ENCODE peak calls at places on chromosomes 2 and 18, in eight cellular contexts. L is A549, D is epithelial cell of esophagus, Q is thyroid gland, N is suprapubic skin, C is GM12865, F is AG10803, M is hepatocyte. S is an unnamed sample.

GRCh38 chr18:44075038-44075437 is 605.6 kb upstream of the SETBP1 start:
- DNase-seq in N (no peak), C (no peak), L (no peak), Q (no peak), F (no peak), M (no peak), D (no peak), S (no peak)

GRCh38 chr18:23135679-23136325 is 517 bp downstream of the CABLES1 start:
- DNase-seq in D (peak), Q (peak), N (no peak), L (no peak), C (peak), F (no peak), M (peak), S (no peak)

GRCh38 chr2:152558174-152559091 is 158.8 kb downstream of the PRPF40A start:
- DNase-seq in D (peak), C (peak), F (peak), L (no peak), M (no peak), Q (no peak), N (no peak), S (no peak)

GRCh38 chr2:71235930-71236587 is 9.2 kb upstream of the PAIP2B start:
- DNase-seq in C (no peak), D (peak), Q (peak), M (no peak), N (no peak), L (no peak), F (no peak), S (no peak)

GRCh38 chr2:66041902-66042657 is 392.8 kb upstream of the MEIS1 start:
- DNase-seq in F (no peak), D (no peak), Q (no peak), N (no peak), M (no peak), C (no peak), L (no peak), S (no peak)

GRCh38 chr2:159053186-159054031 is 85.0 kb downstream of the TANC1 start:
- DNase-seq in M (no peak), Q (no peak), N (no peak), F (peak), C (no peak), L (no peak), D (no peak), S (no peak)

GRCh38 chr2:39968037-39968436 is 189.0 kb upstream of the THUMPD2 start:
- DNase-seq in N (no peak), M (no peak), F (no peak), Q (no peak), C (no peak), L (no peak), D (no peak), S (no peak)

GRCh38 chr2:113157897-113158753 is 15.6 kb upstream of the PSD4 start:
- DNase-seq in D (peak), C (no peak), L (peak), N (no peak), F (peak), Q (peak), M (no peak), S (no peak)

GRCh38 chr18:4181882-4182568 is 273.1 kb downstream of the DLGAP1 start:
- DNase-seq in Q (no peak), N (no peak), C (peak), D (no peak), M (peak), L (peak), F (no peak), S (no peak)

GRCh38 chr2:88187038-88187676 is 17.0 kb downstream of the THNSL2 start:
- DNase-seq in N (no peak), Q (peak), D (peak), C (peak), F (peak), M (peak), L (peak), S (no peak)

GRCh38 chr18:57410749-57411148 is 24.4 kb upstream of the ONECUT2 start:
- DNase-seq in Q (no peak), M (no peak), D (no peak), N (no peak), C (no peak), F (no peak), L (no peak), S (no peak)

GRCh38 chr2:115389024-115389423 is 946.6 kb downstream of the DPP10 start:
- DNase-seq in N (no peak), M (peak), Q (no peak), C (no peak), F (no peak), L (no peak), D (no peak), S (no peak)

GRCh38 chr18:47893939-47894699 is 36.3 kb downstream of the SMAD2 start:
- DNase-seq in C (no peak), M (no peak), D (no peak), L (no peak), N (no peak), Q (no peak), F (no peak), S (no peak)

GRCh38 chr2:160174322-160174721 is 25.8 kb downstream of the ITGB6 start:
- DNase-seq in M (no peak), D (peak), F (no peak), Q (no peak), L (no peak), C (no peak), N (no peak), S (no peak)

GRCh38 chr2:74845217-74845751 is 11.4 kb downstream of the HK2 start:
- DNase-seq in L (peak), D (peak), N (peak), M (peak), F (peak), Q (peak), C (no peak), S (peak)

GRCh38 chr2:180573951-180574350 is 406.5 kb upstream of the UBE2E3 start:
- DNase-seq in M (no peak), C (no peak), N (no peak), L (peak), Q (no peak), F (no peak), D (peak), S (no peak)

GRCh38 chr18:13390196-13390595 is 171.6 kb downstream of the LDLRAD4 start:
- DNase-seq in F (no peak), N (peak), M (no peak), C (no peak), Q (no peak), D (no peak), L (no peak), S (peak)

GRCh38 chr2:211455225-211455841 is 898.9 kb downstream of the CPS1 start:
- DNase-seq in Q (peak), F (peak), L (peak), D (peak), N (no peak), M (peak), C (peak), S (no peak)

GRCh38 chr18:52341617-52342381 is 1.8 kb downstream of the DCC start:
- DNase-seq in M (peak), D (peak), Q (no peak), N (no peak), L (peak), C (no peak), F (no peak), S (no peak)

GRCh38 chr2:30450025-30450424 is 3.0 kb downstream of the LCLAT1 start:
- DNase-seq in F (no peak), N (no peak), Q (no peak), M (no peak), D (no peak), C (no peak), L (no peak), S (no peak)

GRCh38 chr2:85183481-85183880 is 50.3 kb downstream of the TCF7L1 start:
- DNase-seq in C (no peak), Q (no peak), F (peak), L (no peak), M (no peak), N (no peak), D (no peak), S (no peak)

GRCh38 chr2:12314119-12314735 is 402.5 kb upstream of the TRIB2 start:
- DNase-seq in Q (no peak), D (no peak), L (no peak), N (no peak), M (no peak), F (no peak), C (no peak), S (no peak)

GRCh38 chr2:99573624-99574251 is 83.9 kb upstream of the REV1 start:
- DNase-seq in C (peak), Q (no peak), L (no peak), M (no peak), F (no peak), N (no peak), D (no peak), S (no peak)

GRCh38 chr2:135819211-135819610 is 17.8 kb downstream of the LCT start:
- DNase-seq in F (peak), M (no peak), Q (no peak), L (peak), D (peak), C (peak), N (no peak), S (no peak)

GRCh38 chr2:197191948-197192338 is 118.6 kb downstream of the ANKRD44 start:
- DNase-seq in C (peak), L (no peak), M (no peak), D (no peak), Q (no peak), F (no peak), N (no peak), S (no peak)

GRCh38 chr2:183541766-183542165 is 417.5 kb downstream of the NUP35 start:
- DNase-seq in N (no peak), D (peak), M (peak), F (no peak), Q (no peak), L (peak), C (no peak), S (no peak)

GRCh38 chr2:163580757-163581156 is 155.1 kb downstream of the FIGN start:
- DNase-seq in C (no peak), Q (no peak), N (no peak), M (no peak), F (no peak), D (no peak), L (no peak), S (no peak)

GRCh38 chr18:48682768-48683167 is 143.9 kb downstream of the CTIF start:
- DNase-seq in N (no peak), F (no peak), D (no peak), L (no peak), M (no peak), Q (no peak), C (no peak), S (peak)

GRCh38 chr2:28591711-28592365 is 96.0 kb downstream of the PLB1 start:
- DNase-seq in M (no peak), F (no peak), D (no peak), L (no peak), Q (no peak), C (no peak), N (no peak), S (peak)

GRCh38 chr2:238114851-238115660 is 14.9 kb downstream of the ESPNL start:
- DNase-seq in M (no peak), Q (no peak), N (no peak), D (no peak), F (no peak), L (no peak), C (no peak), S (peak)

GRCh38 chr2:130843321-130843985 is 6.7 kb downstream of the ARHGEF4 start:
- DNase-seq in F (no peak), C (no peak), M (no peak), Q (no peak), N (no peak), D (no peak), L (no peak), S (peak)

GRCh38 chr2:236715077-236715476 is 145.5 kb downstream of the ACKR3 start:
- DNase-seq in M (peak), F (peak), Q (peak), C (no peak), L (no peak), N (no peak), D (no peak), S (no peak)

GRCh38 chr18:449374-449773 is 51.1 kb downstream of the COLEC12 start:
- DNase-seq in Q (no peak), F (no peak), L (no peak), C (no peak), M (peak), N (no peak), D (peak), S (no peak)
- TF ChIP-seq CTCF in Q (no peak), F (no peak), L (no peak), C (no peak), M (no peak), N (no peak), D (no peak), S (no peak)

GRCh38 chr2:128180031-128180430 is 89.0 kb downstream of the UGGT1 start:
- DNase-seq in M (no peak), Q (no peak), F (no peak), D (no peak), L (no peak), N (no peak), C (no peak), S (no peak)

GRCh38 chr2:128177315-128177714 is 86.3 kb downstream of the UGGT1 start:
- DNase-seq in Q (no peak), D (no peak), N (no peak), L (no peak), M (no peak), C (no peak), F (no peak), S (no peak)

GRCh38 chr2:128179461-128179755 is 88.4 kb downstream of the UGGT1 start:
- DNase-seq in M (no peak), L (no peak), N (no peak), Q (no peak), F (no peak), D (no peak), C (no peak), S (no peak)

GRCh38 chr2:128178144-128178649 is 87.2 kb downstream of the UGGT1 start:
- DNase-seq in M (no peak), C (no peak), N (no peak), L (no peak), F (no peak), D (no peak), Q (no peak), S (no peak)

DNA sequence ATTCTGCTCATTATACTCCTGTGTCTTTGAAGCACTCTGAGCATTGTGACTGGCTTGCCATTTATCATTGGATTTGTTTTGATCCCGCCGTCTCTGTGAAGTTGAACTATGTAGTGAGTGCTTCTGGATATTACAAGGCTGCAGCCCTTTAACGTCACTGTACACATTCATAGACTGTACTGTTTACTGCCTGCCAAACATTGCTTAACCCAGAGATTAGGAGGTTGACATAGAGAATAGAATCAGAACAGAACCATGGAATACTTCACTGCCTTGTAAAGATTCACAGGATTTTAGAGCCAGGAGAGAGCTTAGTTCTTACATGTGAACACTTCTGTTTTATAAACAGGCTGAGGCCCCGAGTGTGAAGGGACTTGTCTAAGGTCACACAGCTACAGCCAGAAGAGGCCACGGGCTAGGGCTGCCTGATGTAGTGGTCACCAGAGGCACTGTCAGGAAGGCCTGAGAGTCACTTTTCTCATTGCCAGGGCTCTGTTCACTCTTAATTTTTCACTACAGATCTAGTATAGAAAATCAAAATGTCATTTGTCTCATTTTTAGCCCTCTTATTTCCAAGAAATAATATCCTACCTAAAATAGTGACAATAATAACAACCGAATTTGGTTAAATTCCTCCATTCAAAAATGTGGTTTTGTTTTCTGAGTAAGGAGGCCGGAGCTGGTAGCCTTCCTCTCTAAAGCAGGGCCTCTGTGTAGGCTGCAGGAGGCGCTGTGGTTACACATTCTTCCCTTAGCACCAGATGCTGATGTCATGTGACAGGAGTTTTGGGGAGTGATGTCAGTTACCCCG is 87.9 kb downstream of the UGGT1 start:
- DNase-seq in N (no peak), Q (peak), L (peak), F (peak), M (peak), D (peak), C (peak), S (no peak)
- TF ChIP-seq CTCF in N (peak), Q (peak), L (peak), F (peak), M (peak), D (peak), C (peak), S (peak)

GRCh38 chr2:199606193-199606780 is 148.5 kb upstream of the SATB2 start:
- DNase-seq in D (no peak), F (no peak), N (no peak), M (no peak), Q (no peak), C (no peak), L (no peak), S (no peak)
- TF ChIP-seq CTCF in D (peak), F (peak), N (no peak), M (peak), Q (no peak), C (no peak), L (no peak), S (peak)

GRCh38 chr2:2254206-2254605 is 76.9 kb downstream of the MYT1L start:
- DNase-seq in M (no peak), D (no peak), F (no peak), N (no peak), C (no peak), Q (no peak), L (no peak), S (no peak)
- TF ChIP-seq CTCF in M (no peak), D (no peak), F (no peak), N (no peak), C (no peak), Q (no peak), L (no peak), S (no peak)

GRCh38 chr18:11591957-11592356 is 17.4 kb upstream of the SLC35G4 start:
- DNase-seq in F (no peak), D (no peak), N (no peak), M (no peak), C (no peak), Q (no peak), L (no peak), S (no peak)
- TF ChIP-seq CTCF in F (peak), D (no peak), N (no peak), M (no peak), C (peak), Q (no peak), L (no peak), S (peak)

GRCh38 chr2:98350411-98350810 is 4.2 kb downstream of the CNGA3 start:
- DNase-seq in L (no peak), C (no peak), M (no peak), F (no peak), D (no peak), N (no peak), Q (no peak), S (no peak)
- TF ChIP-seq CTCF in L (no peak), C (no peak), M (no peak), F (no peak), D (no peak), N (no peak), Q (no peak), S (no peak)

GRCh38 chr2:234457421-234457820 is 39.5 kb downstream of the ARL4C start:
- DNase-seq in D (no peak), M (no peak), L (no peak), C (no peak), Q (no peak), N (no peak), F (no peak), S (no peak)
- TF ChIP-seq CTCF in D (no peak), M (no peak), L (no peak), C (no peak), Q (no peak), N (no peak), F (no peak), S (no peak)

GRCh38 chr2:134454931-134455330 is 201.1 kb downstream of the MGAT5 start:
- DNase-seq in L (no peak), F (no peak), C (no peak), D (no peak), Q (no peak), M (no peak), N (peak), S (no peak)

GRCh38 chr2:134453476-134453875 is 199.6 kb downstream of the MGAT5 start:
- DNase-seq in Q (no peak), D (no peak), F (no peak), C (no peak), L (no peak), N (no peak), M (no peak), S (no peak)

GRCh38 chr2:134453973-134454372 is 200.1 kb downstream of the MGAT5 start:
- DNase-seq in N (peak), M (no peak), Q (no peak), F (no peak), D (no peak), L (no peak), C (no peak), S (no peak)

GRCh38 chr2:134455426-134455825 is 201.6 kb downstream of the MGAT5 start:
- DNase-seq in M (no peak), C (no peak), L (no peak), F (no peak), D (no peak), Q (no peak), N (peak), S (no peak)

DNA sequence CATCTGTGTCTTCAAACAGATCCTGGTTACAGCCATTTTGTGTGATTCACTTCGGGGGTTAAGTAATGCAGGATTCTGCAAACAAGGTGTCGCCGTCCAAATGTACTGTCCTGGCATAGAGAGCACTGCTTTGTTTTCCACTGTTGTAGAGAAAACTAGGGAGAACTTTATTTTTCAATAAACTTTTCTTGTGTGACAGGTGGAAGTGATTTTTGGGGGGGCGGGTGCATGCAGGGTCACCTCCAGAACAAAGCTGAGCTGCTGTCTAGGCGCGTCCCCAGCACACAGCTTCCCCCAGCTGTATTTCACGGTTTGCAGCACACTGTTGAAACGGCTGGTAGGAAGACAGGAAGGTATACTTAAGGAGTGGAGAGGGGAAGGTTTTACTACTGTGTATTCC is 200.6 kb downstream of the MGAT5 start:
- DNase-seq in L (no peak), C (no peak), M (no peak), D (no peak), N (no peak), F (no peak), Q (no peak), S (no peak)
- TF ChIP-seq CTCF in L (no peak), C (no peak), M (no peak), D (no peak), N (no peak), F (no peak), Q (no peak), S (no peak)

GRCh38 chr2:100632021-100632420 is 69.2 kb downstream of the PDCL3 start:
- DNase-seq in Q (peak), N (no peak), C (no peak), D (no peak), L (no peak), F (no peak), M (no peak), S (no peak)
- TF ChIP-seq CTCF in Q (no peak), N (no peak), C (no peak), D (no peak), L (no peak), F (no peak), M (no peak), S (no peak)

DNA sequence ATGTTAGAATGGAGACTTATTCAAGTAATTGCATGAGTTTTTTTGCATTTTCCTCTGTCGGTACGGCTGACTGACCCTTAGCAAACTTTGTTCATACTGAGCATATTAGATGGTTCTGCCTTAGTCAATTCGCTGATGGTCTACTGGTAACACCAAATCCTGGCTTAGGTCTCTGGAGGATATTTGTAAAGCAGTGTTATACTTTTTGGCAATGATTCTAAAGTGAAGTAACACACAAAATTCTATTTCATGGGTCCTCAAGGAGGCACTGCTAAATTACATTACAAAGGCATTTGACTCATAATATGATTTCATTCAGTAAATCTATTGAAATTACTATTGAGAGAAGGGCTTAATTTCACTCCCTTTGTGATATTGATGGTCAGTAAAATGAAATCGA is 246.8 kb upstream of the RASGRP3 start:
- DNase-seq in D (no peak), L (no peak), M (no peak), Q (no peak), N (no peak), C (no peak), F (no peak), S (no peak)
- TF ChIP-seq CTCF in D (no peak), L (no peak), M (no peak), Q (no peak), N (no peak), C (no peak), F (no peak), S (no peak)

S was measured in chondrocyte.